ENCODE peak calls at places on chromosomes 1 and 21, in four cellular contexts. One of them, this sample, is unnamed. For H3K36me3, the result is how much of the 10 kb centered on the place peaks cover.

GRCh38 chr1:190658907-190659306 is 181.2 kb upstream of the BRINP3 start:
- DNase-seq in lung: no peak
- DNase-seq in prostate gland: no peak
- DNase-seq in pancreas: no peak
- DNase-seq in this sample: no peak

GRCh38 chr1:25572708-25573590 is 29.5 kb downstream of the LDLRAP1 start:
- DNase-seq in lung: peak
- DNase-seq in pancreas: peak
- DNase-seq in prostate gland: no peak
- DNase-seq in this sample: no peak

GRCh38 chr1:226487921-226488320 is 60.6 kb upstream of the STUM start:
- DNase-seq in pancreas: no peak
- DNase-seq in prostate gland: no peak
- DNase-seq in lung: no peak
- DNase-seq in this sample: no peak

GRCh38 chr1:101283443-101283842 is 46.6 kb downstream of the S1PR1 start:
- DNase-seq in pancreas: no peak
- DNase-seq in prostate gland: no peak
- DNase-seq in lung: no peak
- DNase-seq in this sample: no peak

GRCh38 chr1:233597489-233597901 is 16.4 kb upstream of the KCNK1 start:
- DNase-seq in pancreas: no peak
- DNase-seq in lung: no peak
- DNase-seq in prostate gland: no peak
- DNase-seq in this sample: no peak

GRCh38 chr1:173996995-173997394 is 25.2 kb downstream of the RC3H1 start:
- DNase-seq in lung: no peak
- DNase-seq in pancreas: no peak
- DNase-seq in prostate gland: no peak
- DNase-seq in this sample: no peak

GRCh38 chr1:230501845-230502244 is 75.7 kb upstream of the PGBD5 start:
- DNase-seq in prostate gland: no peak
- DNase-seq in pancreas: no peak
- DNase-seq in lung: no peak
- DNase-seq in this sample: no peak

GRCh38 chr1:172254521-172255222 is 165.8 kb upstream of the C1orf105 start:
- DNase-seq in prostate gland: no peak
- DNase-seq in lung: no peak
- DNase-seq in pancreas: no peak
- DNase-seq in this sample: no peak

GRCh38 chr1:208979776-208980175 is 603.7 kb upstream of the CAMK1G start:
- DNase-seq in lung: no peak
- DNase-seq in prostate gland: no peak
- DNase-seq in pancreas: no peak
- DNase-seq in this sample: no peak

GRCh38 chr1:172431721-172432192 is 11.3 kb downstream of the C1orf105 start:
- DNase-seq in pancreas: peak
- DNase-seq in lung: peak
- DNase-seq in prostate gland: peak
- DNase-seq in this sample: peak

GRCh38 chr1:106568161-106568560 is 488.3 kb upstream of the PRMT6 start:
- DNase-seq in lung: no peak
- DNase-seq in pancreas: no peak
- DNase-seq in prostate gland: no peak
- DNase-seq in this sample: no peak

GRCh38 chr1:8595919-8596318 is 221.5 kb downstream of the RERE start:
- DNase-seq in prostate gland: no peak
- DNase-seq in lung: no peak
- DNase-seq in pancreas: no peak
- DNase-seq in this sample: no peak

GRCh38 chr1:180953291-180953747 is 40.6 kb downstream of the KIAA1614 start:
- DNase-seq in prostate gland: peak
- DNase-seq in pancreas: peak
- DNase-seq in lung: no peak
- DNase-seq in this sample: no peak

GRCh38 chr1:222991177-222991576 is 151.9 kb downstream of the TLR5 start:
- DNase-seq in prostate gland: no peak
- DNase-seq in pancreas: no peak
- DNase-seq in lung: no peak
- DNase-seq in this sample: no peak

GRCh38 chr1:18819986-18820790 is 39.3 kb downstream of the TAS1R2 start:
- DNase-seq in lung: no peak
- DNase-seq in pancreas: no peak
- DNase-seq in prostate gland: no peak
- DNase-seq in this sample: no peak

GRCh38 chr1:231091853-231092301 is 51.8 kb upstream of the FAM89A start:
- DNase-seq in prostate gland: no peak
- DNase-seq in pancreas: no peak
- DNase-seq in lung: no peak
- DNase-seq in this sample: peak

GRCh38 chr1:158105342-158105741 is 75.4 kb upstream of the CD1D start:
- DNase-seq in pancreas: no peak
- DNase-seq in prostate gland: no peak
- DNase-seq in lung: no peak
- DNase-seq in this sample: no peak

GRCh38 chr1:155023627-155024026 is 10.0 kb downstream of the DCST2 start:
- DNase-seq in lung: no peak
- DNase-seq in pancreas: peak
- DNase-seq in prostate gland: no peak
- DNase-seq in this sample: no peak

GRCh38 chr1:20185834-20186782 is at the start of the genes PLA2G2C and UBXN10:
- DNase-seq in lung: peak
- DNase-seq in pancreas: peak
- DNase-seq in prostate gland: no peak
- DNase-seq in this sample: peak
- H3K4me3 ChIP-seq in lung: no peak
- H3K4me3 ChIP-seq in pancreas: peak
- H3K4me3 ChIP-seq in prostate gland: peak
- H3K4me3 ChIP-seq in this sample: peak

DNA sequence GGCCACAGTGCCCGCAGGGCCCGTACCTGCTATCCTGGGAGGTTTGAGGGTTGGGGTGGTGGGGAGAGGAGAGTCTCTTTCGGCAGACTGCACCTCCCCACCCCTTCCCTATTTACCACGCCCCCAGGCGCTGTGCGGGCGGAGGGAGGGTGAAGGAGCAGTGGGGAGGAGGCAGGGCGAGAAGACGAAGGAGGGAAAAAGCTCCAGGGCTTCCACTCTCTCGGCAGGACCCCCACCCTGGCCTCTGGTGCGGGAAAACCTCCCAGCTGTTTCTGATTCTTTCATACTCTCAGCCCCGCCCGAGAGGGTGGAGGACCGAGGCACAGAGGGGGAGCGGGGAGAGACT is 896 bp upstream of the WNT2B start:
- DNase-seq in pancreas: peak
- DNase-seq in prostate gland: no peak
- DNase-seq in lung: no peak
- DNase-seq in this sample: no peak
- H3K27ac ChIP-seq in pancreas: no peak
- H3K27ac ChIP-seq in prostate gland: no peak
- H3K27ac ChIP-seq in lung: no peak
- H3K27ac ChIP-seq in this sample: no peak

DNA sequence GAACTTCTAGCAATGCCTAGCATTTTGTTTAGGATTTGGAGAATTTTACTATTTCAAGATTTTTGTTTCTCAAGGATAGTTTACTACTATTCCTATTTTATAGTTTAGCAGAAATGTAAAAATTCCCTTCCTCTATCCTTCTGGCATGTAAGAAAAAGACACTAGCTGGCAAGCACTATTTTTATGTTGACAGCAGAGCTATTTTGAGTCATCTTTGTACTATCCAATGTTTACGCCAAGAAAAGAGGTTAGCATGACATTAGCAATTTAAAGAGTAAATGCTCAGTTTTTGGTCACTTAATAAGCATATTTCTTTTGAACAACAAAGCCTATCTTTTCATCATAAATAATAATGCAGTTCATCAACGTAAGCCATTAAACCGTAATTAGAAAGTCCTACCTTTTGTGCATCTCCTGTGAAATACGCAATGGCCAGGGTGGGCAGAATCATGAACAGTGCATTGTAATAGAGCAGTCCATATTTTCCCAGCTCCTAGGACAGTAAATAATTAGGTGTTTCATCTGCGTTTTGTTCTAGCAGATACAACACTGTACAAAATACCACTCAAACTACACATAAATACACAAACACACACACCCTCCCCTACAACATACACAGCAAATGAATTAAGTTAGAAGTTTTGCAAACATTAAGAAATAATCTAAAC is 12.0 kb downstream of the SLC35D1 start:
- DNase-seq in prostate gland: no peak
- DNase-seq in lung: no peak
- DNase-seq in pancreas: no peak
- DNase-seq in this sample: no peak
- H3K36me3 ChIP-seq in prostate gland: under half
- H3K36me3 ChIP-seq in lung: under half
- H3K36me3 ChIP-seq in pancreas: under half
- H3K36me3 ChIP-seq in this sample: under half

GRCh38 chr21:29130234-29130993 is at the start of gene MAP3K7CL:
- DNase-seq in pancreas: no peak
- DNase-seq in lung: peak
- DNase-seq in prostate gland: no peak
- DNase-seq in this sample: no peak

GRCh38 chr21:29125199-29125598 is 5.2 kb upstream of the MAP3K7CL start:
- DNase-seq in pancreas: no peak
- DNase-seq in lung: no peak
- DNase-seq in prostate gland: no peak
- DNase-seq in this sample: no peak

GRCh38 chr21:29121759-29122158 is 8.7 kb upstream of the MAP3K7CL start:
- DNase-seq in prostate gland: no peak
- DNase-seq in pancreas: no peak
- DNase-seq in lung: no peak
- DNase-seq in this sample: no peak

GRCh38 chr21:29125979-29126378 is 4.5 kb upstream of the MAP3K7CL start:
- DNase-seq in prostate gland: no peak
- DNase-seq in lung: no peak
- DNase-seq in pancreas: no peak
- DNase-seq in this sample: no peak

DNA sequence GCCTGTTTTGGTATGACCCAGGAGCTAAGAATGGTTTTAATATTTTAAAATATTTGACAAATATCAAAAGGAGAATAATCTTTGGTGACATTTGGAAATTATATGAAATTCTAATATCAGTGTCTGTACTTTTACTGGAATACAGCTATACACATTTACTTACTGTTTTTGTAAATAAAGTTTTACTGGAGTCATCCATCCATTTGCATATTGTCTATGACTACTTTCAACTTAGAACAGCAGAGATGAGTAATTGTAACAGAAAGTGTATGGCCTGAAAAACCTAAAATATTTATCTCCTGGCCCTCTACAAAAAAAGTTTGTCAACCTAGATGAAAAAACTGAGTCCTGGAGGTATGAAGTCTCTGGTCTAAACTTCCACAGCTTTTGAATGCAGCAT is 5.8 kb upstream of the MAP3K7CL start:
- DNase-seq in lung: no peak
- DNase-seq in prostate gland: no peak
- DNase-seq in pancreas: no peak
- DNase-seq in this sample: no peak
- H3K4me3 ChIP-seq in lung: no peak
- H3K4me3 ChIP-seq in prostate gland: no peak
- H3K4me3 ChIP-seq in pancreas: no peak
- H3K4me3 ChIP-seq in this sample: no peak

GRCh38 chr21:16492356-16492755 is 762.6 kb downstream of the USP25 start:
- DNase-seq in prostate gland: no peak
- DNase-seq in pancreas: no peak
- DNase-seq in lung: no peak
- DNase-seq in this sample: no peak
- H3K27ac ChIP-seq in prostate gland: no peak
- H3K27ac ChIP-seq in pancreas: no peak
- H3K27ac ChIP-seq in lung: no peak
- H3K27ac ChIP-seq in this sample: no peak

GRCh38 chr1:145827966-145828365 is 4.0 kb downstream of the POLR3C start:
- DNase-seq in prostate gland: no peak
- DNase-seq in lung: no peak
- DNase-seq in pancreas: no peak
- DNase-seq in this sample: no peak

GRCh38 chr1:145828368-145829016 is 4.5 kb downstream of the POLR3C start:
- DNase-seq in prostate gland: no peak
- DNase-seq in lung: no peak
- DNase-seq in pancreas: no peak
- DNase-seq in this sample: no peak

GRCh38 chr1:145824499-145824842 is 471 bp downstream of the POLR3C start:
- DNase-seq in prostate gland: no peak
- DNase-seq in pancreas: no peak
- DNase-seq in lung: no peak
- DNase-seq in this sample: no peak

GRCh38 chr1:145826030-145826429 is 2.0 kb downstream of the POLR3C start:
- DNase-seq in prostate gland: no peak
- DNase-seq in pancreas: no peak
- DNase-seq in lung: no peak
- DNase-seq in this sample: no peak

DNA sequence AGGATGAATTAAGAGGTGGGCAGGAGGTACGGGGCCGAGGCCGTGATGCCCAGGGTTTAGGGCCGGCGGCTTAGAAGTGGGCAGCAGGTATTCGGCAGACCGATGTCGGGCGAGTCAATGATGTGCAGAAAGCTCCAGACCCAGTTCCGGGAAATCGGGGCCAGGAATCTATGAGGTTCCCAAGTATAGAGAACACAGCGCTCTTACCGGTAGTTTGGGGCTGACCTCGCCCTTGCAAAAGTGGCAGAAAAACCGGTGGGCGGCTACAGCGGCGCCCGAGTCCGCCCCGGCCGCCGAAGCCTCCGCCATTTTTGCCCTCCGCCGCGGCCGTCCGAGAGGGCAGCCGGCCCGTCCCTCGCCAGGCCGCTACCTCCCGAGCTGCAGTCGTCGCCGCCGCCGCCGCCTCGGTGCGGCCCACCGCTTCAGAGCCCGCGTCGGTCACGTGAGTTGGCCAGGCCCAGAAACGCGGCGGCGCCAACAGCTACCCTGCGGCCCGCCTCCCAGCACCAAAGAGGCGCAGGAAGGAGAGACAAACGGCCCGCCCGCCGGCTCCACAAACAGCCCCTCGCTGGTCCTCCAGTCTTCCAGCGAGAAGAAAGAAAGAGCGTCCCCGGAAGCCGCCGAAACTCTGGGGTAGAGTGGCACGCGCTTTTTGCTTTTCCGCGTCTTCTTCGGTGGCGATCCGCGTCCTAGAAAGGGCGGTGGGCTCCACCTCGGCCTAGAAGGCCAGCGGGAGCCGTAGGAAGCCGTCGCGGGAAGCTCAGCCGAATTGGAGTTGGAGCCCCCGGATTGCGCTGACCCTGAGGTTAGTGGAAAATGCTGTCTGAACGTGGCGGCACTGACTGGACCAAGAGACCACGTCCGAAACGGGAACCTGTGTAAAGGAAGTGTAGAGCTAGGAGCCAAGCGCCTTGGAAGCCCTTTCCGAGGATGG is at the start of the genes POLR3C and RNF115:
- DNase-seq in prostate gland: peak
- DNase-seq in pancreas: peak
- DNase-seq in lung: peak
- DNase-seq in this sample: peak
- H3K36me3 ChIP-seq in prostate gland: under half
- H3K36me3 ChIP-seq in pancreas: under half
- H3K36me3 ChIP-seq in lung: under half
- H3K36me3 ChIP-seq in this sample: under half

GRCh38 chr1:66269222-66269621 is 264.7 kb upstream of the SGIP1 start:
- DNase-seq in pancreas: no peak
- DNase-seq in prostate gland: no peak
- DNase-seq in lung: no peak
- DNase-seq in this sample: no peak
- H3K4me3 ChIP-seq in pancreas: no peak
- H3K4me3 ChIP-seq in prostate gland: no peak
- H3K4me3 ChIP-seq in lung: no peak
- H3K4me3 ChIP-seq in this sample: no peak